ENCODE peak calls at places on chromosomes 1 and 21, in four cellular contexts. One of them, this sample, is unnamed.
A peak's percentile ranks its signal among the peaks of the same experiment; 100 is the strongest.

GRCh38 chr1:54565113-54565501 is 17.1 kb downstream of the ACOT11 start:
- DNase-seq in progenitor cell of endocrine pancreas: no peak
- DNase-seq in fibroblast of lung: no peak
- DNase-seq in GM06990: no peak
- DNase-seq in this sample: no peak

GRCh38 chr1:64187646-64188045 is 15.8 kb upstream of the UBE2U start:
- DNase-seq in progenitor cell of endocrine pancreas: no peak
- DNase-seq in fibroblast of lung: no peak
- DNase-seq in GM06990: no peak
- DNase-seq in this sample: no peak

GRCh38 chr1:193308438-193308837 is 122.0 kb upstream of the B3GALT2 start:
- DNase-seq in progenitor cell of endocrine pancreas: no peak
- DNase-seq in fibroblast of lung: peak; percentile 65
- DNase-seq in GM06990: no peak
- DNase-seq in this sample: no peak

GRCh38 chr1:180274221-180274620 is 44.2 kb downstream of the LHX4 start:
- DNase-seq in progenitor cell of endocrine pancreas: no peak
- DNase-seq in fibroblast of lung: no peak
- DNase-seq in GM06990: no peak
- DNase-seq in this sample: no peak

GRCh38 chr21:45333583-45334121 is 46.0 kb upstream of the POFUT2 start:
- DNase-seq in progenitor cell of endocrine pancreas: no peak
- DNase-seq in fibroblast of lung: peak; percentile 48
- DNase-seq in GM06990: no peak
- DNase-seq in this sample: no peak

GRCh38 chr1:157203166-157203565 is 65.0 kb upstream of the ETV3 start:
- DNase-seq in progenitor cell of endocrine pancreas: no peak
- DNase-seq in fibroblast of lung: no peak
- DNase-seq in GM06990: no peak
- DNase-seq in this sample: no peak

GRCh38 chr1:1470626-1471388 is 758 bp upstream of the ATAD3B start:
- DNase-seq in progenitor cell of endocrine pancreas: no peak
- DNase-seq in fibroblast of lung: no peak
- DNase-seq in GM06990: no peak
- DNase-seq in this sample: no peak

GRCh38 chr1:115251340-115251748 is 86.7 kb downstream of the NGF start:
- DNase-seq in progenitor cell of endocrine pancreas: no peak
- DNase-seq in fibroblast of lung: peak; percentile 83
- DNase-seq in GM06990: no peak
- DNase-seq in this sample: no peak

GRCh38 chr1:47993881-47994625 is 3.1 kb downstream of the TRABD2B start:
- DNase-seq in progenitor cell of endocrine pancreas: no peak
- DNase-seq in fibroblast of lung: no peak
- DNase-seq in GM06990: no peak
- DNase-seq in this sample: no peak

GRCh38 chr1:69568435-69569280 is 936 bp downstream of the LRRC7 start:
- DNase-seq in progenitor cell of endocrine pancreas: no peak
- DNase-seq in fibroblast of lung: peak; percentile 1
- DNase-seq in GM06990: no peak
- DNase-seq in this sample: peak; percentile 30

GRCh38 chr1:177355575-177355974 is 184.8 kb downstream of the BRINP2 start:
- DNase-seq in progenitor cell of endocrine pancreas: peak; percentile 12
- DNase-seq in fibroblast of lung: peak; percentile 9
- DNase-seq in GM06990: no peak
- DNase-seq in this sample: no peak

GRCh38 chr1:147771216-147772125 is 11.1 kb upstream of the GJA5 start:
- DNase-seq in progenitor cell of endocrine pancreas: no peak
- DNase-seq in fibroblast of lung: no peak
- DNase-seq in GM06990: no peak
- DNase-seq in this sample: no peak

GRCh38 chr1:198214924-198215323 is 58.1 kb downstream of the NEK7 start:
- DNase-seq in progenitor cell of endocrine pancreas: no peak
- DNase-seq in fibroblast of lung: no peak
- DNase-seq in GM06990: no peak
- DNase-seq in this sample: no peak

GRCh38 chr1:84719477-84720274 is 29.4 kb upstream of the SSX2IP start:
- DNase-seq in progenitor cell of endocrine pancreas: no peak
- DNase-seq in fibroblast of lung: peak; percentile 58
- DNase-seq in GM06990: no peak
- DNase-seq in this sample: no peak

GRCh38 chr1:82565146-82565545 is 764.4 kb downstream of the ADGRL2 start:
- DNase-seq in progenitor cell of endocrine pancreas: no peak
- DNase-seq in fibroblast of lung: peak; percentile 91
- DNase-seq in GM06990: no peak
- DNase-seq in this sample: no peak

GRCh38 chr1:246682231-246682895 is 41.8 kb upstream of the SCCPDH start:
- DNase-seq in progenitor cell of endocrine pancreas: no peak
- DNase-seq in fibroblast of lung: peak; percentile 21
- DNase-seq in GM06990: no peak
- DNase-seq in this sample: no peak

GRCh38 chr1:30477588-30477987 is 245.8 kb downstream of the MATN1 start:
- DNase-seq in progenitor cell of endocrine pancreas: no peak
- DNase-seq in fibroblast of lung: no peak
- DNase-seq in GM06990: no peak
- DNase-seq in this sample: no peak

GRCh38 chr1:11749203-11749689 is 12.7 kb upstream of the C1orf167 start:
- DNase-seq in progenitor cell of endocrine pancreas: no peak
- DNase-seq in fibroblast of lung: peak; percentile 12
- DNase-seq in GM06990: peak; percentile 57
- DNase-seq in this sample: peak; percentile 68

GRCh38 chr1:177811461-177811860 is 158.4 kb downstream of the SEC16B start:
- DNase-seq in progenitor cell of endocrine pancreas: no peak
- DNase-seq in fibroblast of lung: no peak
- DNase-seq in GM06990: no peak
- DNase-seq in this sample: no peak

GRCh38 chr21:42225042-42225441 is 6.1 kb downstream of the ABCG1 start:
- DNase-seq in progenitor cell of endocrine pancreas: no peak
- DNase-seq in fibroblast of lung: no peak
- DNase-seq in GM06990: no peak
- DNase-seq in this sample: no peak

DNA sequence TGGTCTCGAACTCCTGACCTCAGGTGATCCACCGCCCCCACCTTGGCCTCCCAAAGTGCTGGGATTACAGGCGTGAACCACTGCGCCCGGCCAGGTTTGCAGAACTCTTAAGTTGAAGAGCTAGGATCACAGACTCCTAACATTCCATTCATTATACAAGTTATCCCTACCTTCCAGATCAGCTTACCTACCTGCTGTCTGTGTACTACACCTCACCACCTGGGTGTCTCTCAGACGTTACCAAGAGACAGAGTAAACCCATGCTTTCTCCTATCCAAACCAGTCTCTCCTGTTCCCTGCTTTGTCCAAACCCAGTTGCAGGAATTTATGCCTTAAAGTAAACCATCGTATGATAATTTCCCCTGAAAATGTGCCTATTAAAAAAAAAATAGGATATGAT is 123.0 kb upstream of the L1TD1 start:
- DNase-seq in progenitor cell of endocrine pancreas: no peak
- DNase-seq in fibroblast of lung: no peak
- DNase-seq in GM06990: no peak
- DNase-seq in this sample: no peak
- TF ChIP-seq CTCF in progenitor cell of endocrine pancreas: no peak
- TF ChIP-seq CTCF in fibroblast of lung: no peak
- TF ChIP-seq CTCF in GM06990: no peak
- TF ChIP-seq CTCF in this sample: no peak

GRCh38 chr1:248839168-248839555 is 1.1 kb downstream of the ZNF672 start:
- DNase-seq in progenitor cell of endocrine pancreas: no peak
- DNase-seq in fibroblast of lung: no peak
- DNase-seq in GM06990: no peak
- DNase-seq in this sample: no peak

GRCh38 chr1:248837045-248837793 is 805 bp upstream of the ZNF672 start:
- DNase-seq in progenitor cell of endocrine pancreas: no peak
- DNase-seq in fibroblast of lung: no peak
- DNase-seq in GM06990: no peak
- DNase-seq in this sample: no peak

GRCh38 chr1:248840946-248841345 is 2.9 kb downstream of the ZNF672 start:
- DNase-seq in progenitor cell of endocrine pancreas: no peak
- DNase-seq in fibroblast of lung: no peak
- DNase-seq in GM06990: no peak
- DNase-seq in this sample: no peak

GRCh38 chr1:248838357-248839167 is 538 bp downstream of the ZNF672 start:
- DNase-seq in progenitor cell of endocrine pancreas: peak; percentile 89
- DNase-seq in fibroblast of lung: peak; percentile 87
- DNase-seq in GM06990: peak; percentile 92
- DNase-seq in this sample: peak; percentile 89

GRCh38 chr1:248837794-248838356 is at the start of gene ZNF672:
- DNase-seq in progenitor cell of endocrine pancreas: peak; percentile 95
- DNase-seq in fibroblast of lung: peak; percentile 96
- DNase-seq in GM06990: peak; percentile 97
- DNase-seq in this sample: peak; percentile 97
- TF ChIP-seq CTCF in progenitor cell of endocrine pancreas: no peak
- TF ChIP-seq CTCF in fibroblast of lung: no peak
- TF ChIP-seq CTCF in GM06990: no peak
- TF ChIP-seq CTCF in this sample: no peak

GRCh38 chr1:200890818-200891773 is 3.6 kb upstream of the INAVA start:
- DNase-seq in progenitor cell of endocrine pancreas: peak; percentile 66
- DNase-seq in fibroblast of lung: peak; percentile 51
- DNase-seq in GM06990: peak; percentile 74
- DNase-seq in this sample: peak; percentile 72
- TF ChIP-seq CTCF in progenitor cell of endocrine pancreas: peak; percentile 77
- TF ChIP-seq CTCF in fibroblast of lung: peak; percentile 47
- TF ChIP-seq CTCF in GM06990: peak; percentile 75
- TF ChIP-seq CTCF in this sample: peak; percentile 71

GRCh38 chr1:209825591-209826433 is 2.0 kb upstream of the UTP25 start:
- DNase-seq in progenitor cell of endocrine pancreas: no peak
- DNase-seq in fibroblast of lung: no peak
- DNase-seq in GM06990: no peak
- DNase-seq in this sample: no peak

GRCh38 chr1:209830722-209831121 is 3.0 kb downstream of the UTP25 start:
- DNase-seq in progenitor cell of endocrine pancreas: no peak
- DNase-seq in fibroblast of lung: no peak
- DNase-seq in GM06990: no peak
- DNase-seq in this sample: no peak

GRCh38 chr1:209829716-209830115 is 1.9 kb downstream of the UTP25 start:
- DNase-seq in progenitor cell of endocrine pancreas: no peak
- DNase-seq in fibroblast of lung: no peak
- DNase-seq in GM06990: no peak
- DNase-seq in this sample: no peak

GRCh38 chr1:209831615-209832014 is 3.8 kb downstream of the UTP25 start:
- DNase-seq in progenitor cell of endocrine pancreas: no peak
- DNase-seq in fibroblast of lung: peak; percentile 63
- DNase-seq in GM06990: no peak
- DNase-seq in this sample: no peak

GRCh38 chr1:209827384-209828261 is at the start of gene UTP25:
- DNase-seq in progenitor cell of endocrine pancreas: peak; percentile 87
- DNase-seq in fibroblast of lung: peak; percentile 97
- DNase-seq in GM06990: peak; percentile 87
- DNase-seq in this sample: peak; percentile 85
- TF ChIP-seq CTCF in progenitor cell of endocrine pancreas: peak; percentile 68
- TF ChIP-seq CTCF in fibroblast of lung: peak; percentile 76
- TF ChIP-seq CTCF in GM06990: peak; percentile 73
- TF ChIP-seq CTCF in this sample: peak; percentile 67